ENCODE peak calls at places on chromosome 1, in ten cellular contexts. A is ascending aorta, Q is AG04450, F is PC-3, T is RWPE2, O is hepatocyte, G is neuronal stem cell, D is GM23338, C is cardiac muscle cell, U is GM06990. X is an unnamed sample. For H3K27me3, the result is how much of the 10 kb centered on the place peaks cover.

GRCh38 chr1:120176092-120176855 is at the start of gene SEC22B:
- DNase-seq in F (peak), D (peak), U (peak), C (peak), T (peak), A (peak), G (peak), Q (peak), O (peak), X (peak)

GRCh38 chr1:77031101-77031662 is 163.9 kb downstream of the ST6GALNAC5 start:
- DNase-seq in F (peak), A (no peak), T (no peak), U (no peak), C (no peak), O (peak), Q (peak), G (no peak), D (no peak), X (no peak)

GRCh38 chr1:205335692-205336091 is 14.1 kb upstream of the NUAK2 start:
- DNase-seq in Q (no peak), T (no peak), O (peak), U (peak), G (no peak), C (peak), D (peak), F (peak), A (peak), X (peak)

GRCh38 chr1:223153177-223154119 is 10.4 kb upstream of the TLR5 start:
- DNase-seq in T (no peak), C (peak), G (no peak), A (no peak), F (no peak), Q (no peak), D (no peak), U (no peak), O (no peak), X (no peak)

GRCh38 chr1:199866210-199866617 is 161.3 kb upstream of the NR5A2 start:
- DNase-seq in T (no peak), A (no peak), D (peak), C (no peak), Q (no peak), G (no peak), F (no peak), U (no peak), O (no peak), X (no peak)

GRCh38 chr1:93651695-93652094 is 29.9 kb downstream of the BCAR3 start:
- DNase-seq in Q (no peak), U (no peak), O (no peak), G (no peak), C (no peak), T (no peak), A (no peak), F (no peak), D (no peak), X (no peak)

GRCh38 chr1:40703316-40703715 is 11.8 kb downstream of the NFYC start:
- DNase-seq in Q (no peak), G (no peak), F (peak), C (no peak), A (no peak), U (no peak), D (no peak), O (no peak), T (no peak), X (peak)

GRCh38 chr1:73998348-73998959 is 199.5 kb downstream of the LRRIQ3 start:
- DNase-seq in U (peak), Q (no peak), D (peak), F (peak), A (no peak), O (peak), C (peak), T (no peak), G (no peak), X (peak)

DNA sequence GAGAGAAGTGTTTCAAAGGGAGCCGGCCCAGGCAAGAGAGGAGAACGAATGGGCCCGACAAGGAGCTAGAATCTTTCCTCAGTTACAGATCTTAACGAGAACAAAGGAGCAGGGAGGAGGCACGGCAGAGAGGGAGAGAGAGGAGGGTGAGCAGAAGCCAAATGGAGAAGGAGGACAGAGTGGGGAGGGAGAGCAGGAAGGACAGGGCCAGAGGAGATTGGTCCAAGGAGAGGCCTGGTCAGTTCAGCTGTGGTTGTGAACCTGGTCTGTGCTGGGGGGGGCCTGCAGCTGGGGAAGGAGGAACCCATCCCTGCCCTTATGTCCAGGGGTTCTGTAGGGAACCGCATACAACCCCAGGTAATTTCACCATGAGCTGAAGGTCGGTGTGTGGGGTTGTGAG is 64.4 kb upstream of the CD1D start:
- DNase-seq in O (no peak), G (no peak), F (no peak), A (no peak), T (no peak), U (no peak), C (no peak), Q (no peak), D (no peak), X (no peak)
- H3K27me3 ChIP-seq in O (under half), G (under half), F (half or more), A (under half), T (under half), U (under half), C (under half), Q (under half), D (under half), X (under half)

DNA sequence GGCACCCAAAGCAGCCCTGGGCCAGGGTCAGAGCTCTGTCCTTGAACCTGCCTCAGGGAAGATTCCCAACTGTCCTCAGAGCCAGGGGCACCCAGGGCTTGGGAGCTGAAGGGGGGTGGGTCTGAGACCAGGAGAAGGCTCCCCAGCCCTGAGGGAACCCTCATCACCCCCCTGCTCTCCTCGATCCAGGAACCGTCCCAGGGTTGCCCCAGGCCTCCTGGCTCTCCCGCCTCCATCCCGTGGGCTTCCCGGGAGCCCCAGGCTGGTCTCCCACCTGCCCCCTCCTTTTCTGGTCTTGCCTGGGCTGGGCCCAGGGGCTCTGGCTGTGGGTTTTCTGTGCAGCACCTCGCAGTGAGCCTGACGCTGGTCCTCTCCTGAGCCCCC is 6.7 kb upstream of the SAMD11 start:
- DNase-seq in D (no peak), G (no peak), Q (no peak), O (no peak), T (no peak), F (no peak), U (no peak), C (no peak), A (no peak), X (no peak)
- H3K27me3 ChIP-seq in D (half or more), G (half or more), Q (under half), O (under half), T (half or more), F (half or more), U (under half), C (under half), A (under half), X (half or more)

GRCh38 chr1:193730017-193730416 is 543.6 kb upstream of the B3GALT2 start:
- DNase-seq in F (no peak), G (no peak), T (no peak), C (no peak), U (no peak), D (no peak), O (peak), A (no peak), Q (no peak), X (no peak)
- H3K27me3 ChIP-seq in F (under half), G (under half), T (under half), C (under half), U (under half), D (half or more), O (under half), A (under half), Q (under half), X (under half)

DNA sequence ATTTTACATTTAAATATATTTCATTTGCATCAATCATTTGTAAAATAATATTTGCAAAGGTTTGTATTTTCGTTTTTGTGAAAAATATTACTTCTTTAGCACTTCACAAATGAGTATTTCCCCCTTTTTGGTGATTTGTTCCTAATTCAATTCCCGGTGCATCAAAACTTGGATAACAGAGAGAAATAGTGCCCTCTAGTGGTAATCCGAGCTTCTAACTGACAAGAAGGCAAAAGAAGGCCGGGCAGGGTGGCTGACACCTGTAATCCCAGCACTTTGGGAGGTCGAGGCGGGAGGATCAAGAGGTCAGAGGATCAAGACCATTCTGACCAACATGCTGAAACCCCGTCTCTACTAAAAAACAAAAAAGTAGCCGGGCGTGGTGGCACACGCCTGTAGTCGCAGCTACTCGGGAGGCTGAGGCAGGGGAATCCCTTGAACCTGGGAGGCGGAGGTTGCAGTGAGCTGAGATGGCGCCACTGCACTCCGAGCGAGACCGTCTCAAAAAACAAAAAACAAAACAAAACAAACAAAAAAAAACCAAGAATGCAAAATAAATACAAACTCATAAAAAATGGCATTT is 137.7 kb downstream of the COL11A1 start:
- DNase-seq in O (peak), C (peak), G (peak), Q (peak), U (peak), T (no peak), D (peak), A (no peak), F (peak), X (peak)
- H3K27me3 ChIP-seq in O (under half), C (under half), G (under half), Q (under half), U (under half), T (under half), D (under half), A (under half), F (under half), X (under half)

DNA sequence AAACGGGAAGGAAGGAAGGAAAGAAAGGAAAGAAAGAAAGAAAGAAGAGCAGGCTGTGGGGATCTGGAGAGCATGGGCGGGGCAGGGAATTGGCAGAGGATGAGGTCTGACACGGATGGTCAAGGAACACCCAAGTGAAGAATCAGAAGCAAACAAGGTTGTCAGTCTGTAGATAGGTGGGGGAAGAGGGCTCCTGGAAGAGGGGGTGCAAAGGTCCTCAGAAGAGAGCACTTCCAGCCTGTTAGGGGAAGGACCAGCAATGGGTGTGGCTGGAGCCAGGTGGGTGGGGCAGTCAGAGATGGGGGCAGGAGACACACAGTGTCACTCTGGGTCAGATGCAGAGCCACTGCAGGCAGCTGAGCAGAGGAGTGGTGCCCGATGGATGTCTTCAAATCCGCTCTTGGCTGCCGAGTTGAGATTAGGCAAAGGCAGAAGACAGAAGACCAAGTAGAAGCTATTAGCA is 11.0 kb upstream of the PLA2G2C start:
- DNase-seq in T (no peak), A (no peak), G (no peak), Q (no peak), U (no peak), C (no peak), D (no peak), O (no peak), F (peak), X (no peak)
- H3K27me3 ChIP-seq in T (under half), A (under half), G (under half), Q (under half), U (under half), C (under half), D (under half), O (under half), F (under half), X (under half)

DNA sequence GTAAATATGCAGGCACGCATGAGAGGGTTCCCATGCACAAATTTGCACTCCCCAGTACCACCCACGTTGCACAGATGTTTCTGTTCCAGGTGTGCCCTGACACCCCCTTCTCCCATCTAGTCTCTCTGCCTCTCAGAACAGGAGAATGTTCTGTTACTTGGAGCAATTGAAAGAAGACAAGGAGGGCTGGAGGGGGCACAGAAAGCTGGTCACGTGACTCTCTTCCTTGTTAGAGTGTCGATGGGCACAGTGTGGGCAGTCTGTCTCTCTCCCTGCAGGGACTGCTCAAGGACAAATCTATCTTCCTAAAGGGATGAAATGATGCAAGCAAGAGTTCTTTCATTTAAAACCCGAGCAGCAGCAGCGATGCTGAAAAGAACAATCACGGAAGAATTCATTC is 7.2 kb upstream of the KCNA10 start:
- DNase-seq in D (no peak), T (no peak), Q (no peak), G (no peak), O (no peak), U (no peak), C (no peak), A (no peak), F (no peak), X (no peak)
- H3K27me3 ChIP-seq in D (under half), T (under half), Q (under half), G (under half), O (under half), U (under half), C (half or more), A (under half), F (half or more), X (under half)

DNA sequence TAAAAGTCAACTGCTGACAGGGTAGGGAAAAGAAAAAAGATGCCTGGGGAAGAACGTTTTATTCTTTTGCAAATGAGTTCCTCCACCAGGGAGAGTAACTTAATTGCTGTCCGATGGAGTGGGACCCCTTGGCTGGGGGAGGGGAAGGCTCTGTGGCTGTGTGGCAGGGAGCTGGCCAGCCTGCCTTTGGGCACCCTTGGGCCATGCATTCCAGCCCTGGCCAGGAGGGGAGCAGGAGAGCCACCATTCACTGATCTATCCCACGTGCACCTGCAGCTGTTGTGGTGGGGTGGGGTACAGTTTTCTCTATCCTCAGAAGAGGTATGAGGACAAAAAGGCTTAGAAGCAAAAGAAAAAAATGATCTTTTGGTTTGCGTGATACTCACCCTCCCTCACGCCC is 116.9 kb downstream of the KCNK1 start:
- DNase-seq in T (no peak), Q (no peak), A (no peak), C (no peak), U (no peak), F (no peak), G (no peak), O (no peak), D (peak), X (no peak)
- H3K27me3 ChIP-seq in T (under half), Q (under half), A (under half), C (under half), U (under half), F (under half), G (under half), O (under half), D (under half), X (under half)

X was measured in kidney epithelial cell.